ENCODE peak calls at places on chromosomes 4 and X, in five cellular contexts. E is A549, L is pancreas, Y is fibroblast of villous mesenchyme, V is left ventricle myocardium inferior. Q is an unnamed sample.

GRCh38 chr4:55278316-55278715 is 67.7 kb upstream of the SRD5A3 start:
- DNase-seq in E (no peak), L (no peak), Y (no peak), V (no peak), Q (no peak)

GRCh38 chrX:103012945-103013344 is 51.0 kb downstream of the BEX1 start:
- DNase-seq in E (no peak), L (no peak), Y (no peak), V (no peak), Q (no peak)

GRCh38 chr4:121227254-121227867 is 63.2 kb upstream of the TNIP3 start:
- DNase-seq in E (no peak), L (no peak), Y (no peak), V (no peak), Q (no peak)

GRCh38 chr4:5863461-5864113 is 29.3 kb downstream of the CRMP1 start:
- DNase-seq in E (peak; percentile 62), L (no peak), Y (peak; percentile 20), V (no peak), Q (no peak)

GRCh38 chrX:11239230-11239629 is 54.0 kb upstream of the AMELX start:
- DNase-seq in E (no peak), L (no peak), Y (peak; percentile 68), V (no peak), Q (no peak)

GRCh38 chrX:45745479-45745878 is 544.8 kb upstream of the DIPK2B start:
- DNase-seq in E (no peak), L (no peak), Y (peak; percentile 21), V (no peak), Q (no peak)

GRCh38 chr4:95304898-95305297 is 243.9 kb downstream of the UNC5C start:
- DNase-seq in E (peak; percentile 84), L (no peak), Y (peak; percentile 70), V (no peak), Q (no peak)

GRCh38 chrX:16610121-16610565 is 39.8 kb upstream of the S100G start:
- DNase-seq in E (no peak), L (no peak), Y (no peak), V (no peak), Q (no peak)

GRCh38 chr4:55255171-55255570 is 90.9 kb upstream of the SRD5A3 start:
- DNase-seq in E (no peak), L (no peak), Y (peak; percentile 63), V (no peak), Q (no peak)

GRCh38 chr4:98151145-98151929 is 8.1 kb upstream of the STPG2 start:
- DNase-seq in E (peak; percentile 3), L (no peak), Y (no peak), V (no peak), Q (no peak)

GRCh38 chrX:16212024-16212423 is 44.7 kb downstream of the MAGEB17 start:
- DNase-seq in E (peak; percentile 2), L (no peak), Y (no peak), V (no peak), Q (no peak)

GRCh38 chr4:134470544-134470943 is 269.0 kb upstream of the PABPC4L start:
- DNase-seq in E (no peak), L (no peak), Y (peak; percentile 5), V (no peak), Q (no peak)

GRCh38 chr4:184548651-184549341 is 74.4 kb upstream of the IRF2 start:
- DNase-seq in E (no peak), L (no peak), Y (no peak), V (peak; percentile 24), Q (no peak)

GRCh38 chrX:24266996-24267395 is 46.9 kb downstream of the SUPT20HL2 start:
- DNase-seq in E (peak; percentile 59), L (no peak), Y (no peak), V (no peak), Q (no peak)

GRCh38 chr4:184318852-184319251 is 101.2 kb upstream of the ENPP6 start:
- DNase-seq in E (no peak), L (no peak), Y (no peak), V (no peak), Q (no peak)

GRCh38 chr4:52795533-52795932 is 44.3 kb upstream of the ERVMER34-1 start:
- DNase-seq in E (no peak), L (no peak), Y (no peak), V (no peak), Q (no peak)

GRCh38 chrX:19725545-19726102 is 161.8 kb downstream of the SH3KBP1 start:
- DNase-seq in E (peak; percentile 19), L (no peak), Y (no peak), V (no peak), Q (no peak)

GRCh38 chr4:143506031-143506430 is 7.5 kb upstream of the SMARCA5 start:
- DNase-seq in E (no peak), L (no peak), Y (no peak), V (no peak), Q (no peak)

GRCh38 chr4:169756971-169757574 is 671 bp downstream of the HPF1 start:
- DNase-seq in E (no peak), L (peak; percentile 26), Y (no peak), V (no peak), Q (no peak)

GRCh38 chr4:38131371-38132139 is 171.4 kb downstream of the PTTG2 start:
- DNase-seq in E (no peak), L (no peak), Y (peak; percentile 54), V (no peak), Q (no peak)

GRCh38 chr4:81751531-81752291 is 280.0 kb upstream of the RASGEF1B start:
- DNase-seq in E (no peak), L (no peak), Y (no peak), V (no peak), Q (no peak)

GRCh38 chr4:3442959-3443749 is 1.4 kb downstream of the HGFAC start:
- DNase-seq in E (peak; percentile 40), L (no peak), Y (peak; percentile 20), V (no peak), Q (peak; percentile 82)

GRCh38 chr4:152451496-152451895 is 84.4 kb downstream of the FBXW7 start:
- DNase-seq in E (no peak), L (no peak), Y (no peak), V (no peak), Q (no peak)

GRCh38 chrX:132481449-132481848 is 7.4 kb downstream of the MBNL3 start:
- DNase-seq in E (no peak), L (no peak), Y (no peak), V (no peak), Q (no peak)

GRCh38 chr4:19133315-19133714 is 1111.8 kb upstream of the LCORL start:
- DNase-seq in E (no peak), L (no peak), Y (no peak), V (no peak), Q (no peak)

GRCh38 chr4:146368209-146368608 is 153.5 kb downstream of the SLC10A7 start:
- DNase-seq in E (no peak), L (no peak), Y (peak; percentile 25), V (peak; percentile 15), Q (no peak)

GRCh38 chr4:90074322-90074886 is 52.8 kb upstream of the CCSER1 start:
- DNase-seq in E (no peak), L (no peak), Y (no peak), V (no peak), Q (no peak)

GRCh38 chrX:63471004-63471403 is 119.9 kb upstream of the SPIN4 start:
- DNase-seq in E (no peak), L (no peak), Y (no peak), V (no peak), Q (no peak)

GRCh38 chrX:63470506-63470905 is 119.4 kb upstream of the SPIN4 start:
- DNase-seq in E (no peak), L (no peak), Y (no peak), V (no peak), Q (no peak)

DNA sequence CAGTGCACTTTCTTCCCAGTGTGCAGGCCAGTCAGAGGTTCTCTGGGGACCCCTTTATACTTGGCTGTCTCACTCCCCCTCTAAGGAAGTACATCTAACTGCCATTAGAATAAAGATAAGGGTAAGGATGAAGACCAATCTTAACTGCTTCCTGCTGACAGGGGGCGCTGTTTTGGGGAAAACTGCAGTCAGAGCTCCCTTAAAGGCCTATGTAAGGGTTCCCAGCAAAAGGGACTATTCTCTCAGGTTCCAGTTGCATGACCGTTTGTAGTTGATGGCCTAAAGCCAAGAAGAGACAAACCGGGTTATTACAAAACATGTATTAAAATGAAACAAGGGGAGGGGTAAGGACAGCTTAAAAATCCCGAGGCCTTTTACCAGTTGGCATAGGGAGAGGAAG is 115.6 kb upstream of the SPIN4 start:
- DNase-seq in E (no peak), L (no peak), Y (no peak), V (no peak), Q (no peak)
- TF ChIP-seq CTCF in E (no peak), L (no peak), Y (no peak), V (no peak), Q (no peak)

GRCh38 chrX:54825716-54826428 is 18.3 kb downstream of the MAGED2 start:
- DNase-seq in E (peak; percentile 5), L (no peak), Y (no peak), V (no peak), Q (no peak)
- TF ChIP-seq CTCF in E (no peak), L (no peak), Y (no peak), V (no peak), Q (no peak)

DNA sequence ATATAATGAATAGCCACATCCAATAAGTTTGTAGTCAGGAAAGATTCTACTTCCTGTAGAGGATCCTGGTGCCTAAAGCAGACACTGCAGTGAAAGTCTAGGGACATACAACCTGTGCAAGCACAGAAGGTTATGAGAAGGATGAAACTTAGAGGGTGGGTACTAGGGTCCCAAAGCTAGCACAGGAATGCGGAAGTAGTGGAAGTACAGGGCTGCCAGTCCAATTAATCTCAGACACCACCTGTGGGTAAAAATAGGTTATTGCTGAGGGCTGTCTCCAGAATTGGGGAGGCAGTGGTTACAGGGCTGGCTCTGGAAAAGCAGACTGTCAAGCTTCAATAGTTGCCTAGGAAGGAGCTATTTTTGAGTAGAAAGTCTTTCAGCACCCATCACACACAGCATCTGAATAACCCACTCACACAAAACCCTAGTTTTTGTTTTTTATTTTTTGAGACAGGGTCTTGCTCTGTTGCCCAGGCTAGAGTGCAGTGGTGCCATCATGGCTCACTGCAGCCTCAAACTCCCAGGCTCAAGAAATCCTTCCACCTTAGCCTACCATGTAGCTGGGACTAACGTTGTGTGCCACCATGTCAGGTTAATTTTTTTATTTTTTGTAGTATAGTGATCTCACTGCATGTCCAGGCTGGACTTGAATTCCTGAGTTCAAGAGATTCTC is 50.8 kb upstream of the ELF2 start:
- DNase-seq in E (peak; percentile 7), L (no peak), Y (no peak), V (no peak), Q (no peak)
- TF ChIP-seq CTCF in E (no peak), L (no peak), Y (peak; percentile 35), V (peak; percentile 37), Q (no peak)

DNA sequence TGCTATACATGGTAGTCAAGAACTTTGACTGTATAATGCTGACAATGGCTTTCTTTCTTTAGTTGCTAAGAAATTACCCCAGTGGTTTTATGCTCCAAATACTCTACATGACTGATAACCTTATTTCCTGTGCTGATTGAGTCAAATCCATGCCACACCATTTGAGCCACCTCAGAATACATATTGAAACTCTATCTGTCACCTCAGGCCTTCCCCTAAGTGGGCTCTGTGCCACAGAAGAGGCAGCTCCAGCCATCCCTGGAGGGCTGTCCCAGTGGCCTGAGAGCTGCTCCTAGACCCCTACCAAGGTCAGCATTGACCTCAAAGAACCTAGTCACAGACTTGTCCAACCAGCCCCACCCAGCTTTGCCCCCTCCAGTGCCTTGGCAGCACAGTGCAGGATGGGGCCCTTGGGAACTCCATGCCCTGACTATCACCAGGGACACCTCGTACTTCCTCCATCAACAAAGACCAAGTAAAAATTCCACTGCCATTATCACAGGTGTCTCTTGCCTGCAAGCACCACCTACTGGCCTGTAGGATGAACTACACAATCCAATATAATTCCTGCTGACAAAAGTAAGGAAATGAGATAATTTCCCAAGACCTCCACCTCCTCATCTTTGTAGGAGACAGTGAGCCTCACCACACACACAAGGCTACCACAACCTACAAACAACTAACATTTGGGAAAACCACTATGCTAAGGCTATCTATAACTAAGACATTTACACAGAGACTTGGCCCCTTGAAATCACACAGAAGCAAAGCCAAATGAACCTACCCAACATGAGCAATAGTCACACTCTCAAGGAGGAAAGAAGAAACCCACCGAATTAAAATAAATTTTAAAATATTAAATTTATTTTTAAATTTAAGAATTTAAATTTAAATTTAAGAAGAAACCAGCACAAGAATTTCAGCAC is 239.9 kb downstream of the NKX6-1 start:
- DNase-seq in E (peak; percentile 19), L (peak; percentile 5), Y (peak; percentile 20), V (no peak), Q (no peak)
- TF ChIP-seq CTCF in E (no peak), L (no peak), Y (peak; percentile 70), V (peak; percentile 43), Q (no peak)